ENCODE peak calls at places on chromosomes 6 and 20, in nine cellular contexts. V is heart right ventricle, H is cardiac muscle cell, F is BE2C, N is colonic mucosa, M is OCI-LY7, I is astrocyte of the spinal cord, S is AG10803, B is HFF-Myc. Y is an unnamed sample.

GRCh38 chr6:160972111-160972510 is 19.5 kb upstream of the MAP3K4 start:
- DNase-seq in V (no peak), H (peak; percentile 85), F (no peak), N (no peak), M (no peak), I (peak; percentile 94), S (peak; percentile 96), B (peak; percentile 83), Y (no peak)

GRCh38 chr20:1477896-1478490 is 11.3 kb upstream of the NSFL1C start:
- DNase-seq in V (no peak), H (no peak), F (no peak), N (no peak), M (no peak), I (no peak), S (no peak), B (no peak), Y (no peak)

GRCh38 chr6:169895926-169896761 is 144.7 kb downstream of the ERMARD start:
- DNase-seq in V (no peak), H (no peak), F (no peak), N (peak; percentile 5), M (no peak), I (no peak), S (no peak), B (no peak), Y (no peak)

GRCh38 chr6:110561708-110562107 is 85.3 kb upstream of the SLC22A16 start:
- DNase-seq in V (no peak), H (no peak), F (no peak), N (no peak), M (no peak), I (no peak), S (no peak), B (no peak), Y (no peak)

GRCh38 chr20:25525857-25526256 is 59.5 kb downstream of the NINL start:
- DNase-seq in V (no peak), H (peak; percentile 96), F (no peak), N (no peak), M (no peak), I (peak; percentile 98), S (peak; percentile 97), B (peak; percentile 73), Y (peak; percentile 97)

GRCh38 chr6:112044856-112045255 is 9.0 kb upstream of the CCN6 start:
- DNase-seq in V (no peak), H (peak; percentile 85), F (no peak), N (no peak), M (no peak), I (peak; percentile 56), S (peak; percentile 99), B (peak; percentile 17), Y (no peak)

GRCh38 chr20:49545572-49545971 is 22.4 kb downstream of the PTGIS start:
- DNase-seq in V (no peak), H (no peak), F (no peak), N (no peak), M (peak; percentile 22), I (no peak), S (no peak), B (no peak), Y (no peak)

GRCh38 chr20:61166324-61166723 is 85.7 kb upstream of the CDH4 start:
- DNase-seq in V (no peak), H (no peak), F (no peak), N (no peak), M (no peak), I (no peak), S (peak; percentile 47), B (no peak), Y (no peak)

GRCh38 chr6:32941412-32941784 is 570 bp upstream of the HLA-DMB start:
- DNase-seq in V (no peak), H (no peak), F (no peak), N (no peak), M (peak; percentile 93), I (no peak), S (no peak), B (no peak), Y (peak; percentile 89)

GRCh38 chr6:2038096-2038495 is 207.3 kb downstream of the GMDS start:
- DNase-seq in V (no peak), H (peak; percentile 90), F (peak; percentile 82), N (no peak), M (no peak), I (peak; percentile 59), S (no peak), B (no peak), Y (no peak)

GRCh38 chr6:11473008-11473740 is 64.4 kb upstream of the TMEM170B start:
- DNase-seq in V (no peak), H (peak; percentile 29), F (no peak), N (no peak), M (no peak), I (no peak), S (no peak), B (no peak), Y (peak; percentile 69)

GRCh38 chr20:43963872-43964791 is 49.5 kb downstream of the TOX2 start:
- DNase-seq in V (peak; percentile 43), H (peak; percentile 94), F (peak; percentile 28), N (no peak), M (no peak), I (peak; percentile 72), S (peak; percentile 83), B (no peak), Y (no peak)

GRCh38 chr6:159577564-159577963 is 115.5 kb downstream of the SOD2 start:
- DNase-seq in V (no peak), H (no peak), F (no peak), N (no peak), M (no peak), I (peak; percentile 61), S (no peak), B (no peak), Y (peak; percentile 99)

GRCh38 chr20:19817017-19817416 is 59.0 kb downstream of the RIN2 start:
- DNase-seq in V (peak; percentile 81), H (peak; percentile 74), F (no peak), N (no peak), M (no peak), I (peak; percentile 94), S (peak; percentile 96), B (peak; percentile 75), Y (peak; percentile 60)

GRCh38 chr6:7108196-7108963 is 619 bp downstream of the RREB1 start:
- DNase-seq in V (peak; percentile 66), H (peak; percentile 69), F (peak; percentile 47), N (peak; percentile 70), M (peak; percentile 31), I (peak; percentile 50), S (peak; percentile 57), B (no peak), Y (no peak)

GRCh38 chr20:34791289-34792020 is 34.0 kb downstream of the NCOA6 start:
- DNase-seq in V (peak; percentile 23), H (peak; percentile 69), F (no peak), N (no peak), M (no peak), I (peak; percentile 75), S (peak; percentile 90), B (no peak), Y (no peak)

GRCh38 chr6:42555477-42556457 is 8.1 kb upstream of the UBR2 start:
- DNase-seq in V (no peak), H (peak; percentile 7), F (peak; percentile 60), N (peak; percentile 88), M (peak; percentile 30), I (no peak), S (peak; percentile 8), B (peak; percentile 25), Y (no peak)

DNA sequence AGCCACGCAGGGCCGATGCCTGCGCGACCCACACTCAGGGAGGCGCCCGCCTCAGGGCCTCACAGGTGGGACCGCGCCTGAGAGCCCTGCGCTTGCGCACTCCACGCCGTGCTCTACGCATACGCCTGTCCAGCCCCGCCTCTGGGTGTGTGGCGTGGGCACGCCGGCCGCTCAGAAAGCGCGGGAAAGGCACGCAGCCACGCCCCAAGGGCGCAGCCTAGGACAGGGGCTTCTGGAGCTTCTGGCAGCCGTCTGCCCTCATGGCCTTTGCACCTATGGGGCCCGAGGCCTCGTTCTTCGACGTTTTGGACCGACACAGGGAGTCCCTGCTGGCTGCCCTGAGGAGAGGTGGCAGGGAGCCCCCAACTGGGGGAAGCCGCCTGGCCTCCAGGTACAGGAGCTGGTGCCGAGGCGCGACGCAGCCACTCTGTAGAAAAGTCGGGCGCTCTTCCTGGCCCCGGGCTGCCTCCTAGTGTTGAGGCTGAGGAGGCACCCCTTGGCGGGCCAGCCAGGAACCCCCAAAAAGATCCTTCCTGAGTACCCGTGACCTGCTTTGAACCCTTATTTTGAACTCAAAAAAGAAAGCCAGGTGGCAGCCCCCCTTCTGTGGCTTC is at the start of gene SPO11:
- DNase-seq in V (no peak), H (no peak), F (no peak), N (peak; percentile 13), M (peak; percentile 81), I (no peak), S (no peak), B (no peak), Y (no peak)
- TF ChIP-seq CTCF in V (peak; percentile 31), H (no peak), F (no peak), N (no peak), M (peak; percentile 95), I (peak; percentile 19), S (no peak), B (peak; percentile 40), Y (peak; percentile 30)

DNA sequence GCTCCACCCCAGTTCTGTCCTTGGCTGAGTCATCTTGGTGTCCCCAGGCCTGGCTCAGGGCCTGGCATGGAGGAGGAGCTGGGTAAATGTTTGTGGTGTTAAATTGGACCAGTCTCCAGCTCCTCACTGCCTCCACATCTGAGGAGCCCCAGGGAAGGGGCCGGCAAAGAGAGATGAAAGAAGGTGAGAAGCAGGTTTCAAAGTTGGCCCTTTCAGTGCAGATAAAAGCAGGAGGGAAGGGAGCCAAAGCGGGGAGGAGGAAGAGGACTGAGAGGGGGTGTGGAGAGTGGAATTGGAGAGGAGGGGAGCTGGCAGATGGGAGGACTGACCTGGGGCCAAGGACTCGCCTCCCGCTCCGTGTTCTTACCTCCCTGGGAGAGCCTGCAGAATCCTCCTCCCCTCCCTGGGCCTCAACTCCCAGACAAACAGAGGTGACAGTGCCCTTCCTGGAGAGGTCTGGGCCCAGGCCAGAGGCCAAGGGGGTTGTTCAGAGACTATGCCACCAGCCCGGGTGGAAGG is 89.0 kb downstream of the CD40 start:
- DNase-seq in V (no peak), H (no peak), F (no peak), N (no peak), M (no peak), I (no peak), S (no peak), B (no peak), Y (no peak)
- H3K4me3 ChIP-seq in V (no peak overlapping the region), H (no peak overlapping the region), F (no peak overlapping the region), N (no peak overlapping the region), M (no peak overlapping the region), I (no peak overlapping the region), S (no peak overlapping the region), B (no peak overlapping the region), Y (no peak overlapping the region)

DNA sequence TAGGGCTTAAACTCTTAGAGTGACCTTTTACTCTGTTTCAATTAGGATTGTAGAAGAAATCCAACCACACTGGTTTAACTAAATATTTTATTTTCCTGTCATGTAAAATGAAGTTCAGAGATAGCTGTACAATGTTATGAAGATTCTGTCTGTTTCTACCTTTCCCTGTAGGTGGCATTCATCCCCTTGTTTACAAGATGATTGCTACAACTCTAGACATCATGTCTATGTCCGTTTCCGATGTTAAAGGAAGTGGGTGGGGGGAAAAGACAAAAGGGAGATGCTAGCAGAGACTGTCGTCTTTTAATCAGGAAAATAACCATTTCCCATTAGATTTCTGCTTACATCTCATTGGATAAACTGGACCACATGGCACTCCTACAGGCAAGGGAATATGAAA is 30.9 kb upstream of the RIMS1 start:
- DNase-seq in V (no peak), H (no peak), F (no peak), N (no peak), M (peak; percentile 1), I (no peak), S (peak; percentile 9), B (no peak), Y (no peak)
- TF ChIP-seq CTCF in V (no peak), H (no peak), F (peak; percentile 22), N (no peak), M (peak; percentile 30), I (no peak), S (no peak), B (no peak), Y (no peak)

GRCh38 chr6:151380848-151381205 is 10.5 kb downstream of the ZBTB2 start:
- DNase-seq in V (no peak), H (no peak), F (no peak), N (no peak), M (no peak), I (no peak), S (no peak), B (no peak), Y (no peak)
- H3K4me3 ChIP-seq in V (no peak overlapping the region), H (no peak overlapping the region), F (no peak overlapping the region), N (no peak overlapping the region), M (no peak overlapping the region), I (no peak overlapping the region), S (no peak overlapping the region), B (no peak overlapping the region), Y (no peak overlapping the region)

Y was measured in epithelial cell of proximal tubule.